ENCODE peak calls at places on chromosomes 16 and 17, in six cellular contexts. D is OCI-LY7, U is left lung, H is right atrium auricular region, Z is IMR-90, M is mucosa of descending colon. Y is an unnamed sample.
A peak's percentile ranks its signal among the peaks of the same experiment; 100 is the strongest.

GRCh38 chr17:17840751-17841591 is 4.2 kb upstream of the SREBF1 start:
- DNase-seq in U (no peak), Z (peak; percentile 54), D (peak; percentile 22), H (no peak), M (no peak), Y (peak; percentile 94)

GRCh38 chr16:6153901-6154300 is 1056.3 kb upstream of the EEF2KMT start:
- DNase-seq in M (no peak), H (no peak), Z (no peak), D (no peak), U (no peak), Y (no peak)

GRCh38 chr17:77723909-77724875 is 234.3 kb upstream of the TNRC6C start:
- DNase-seq in H (peak; percentile 32), M (no peak), U (no peak), D (no peak), Z (no peak), Y (no peak)

GRCh38 chr17:79543566-79543965 is 67.3 kb downstream of the RBFOX3 start:
- DNase-seq in Z (no peak), M (no peak), H (no peak), D (no peak), U (no peak), Y (no peak)

GRCh38 chr17:58679263-58680037 is 12.4 kb downstream of the TEX14 start:
- DNase-seq in Z (peak; percentile 52), H (no peak), M (no peak), U (no peak), D (no peak), Y (peak; percentile 93)

GRCh38 chr16:4847774-4848587 is 700 bp downstream of the UBN1 start:
- DNase-seq in H (peak; percentile 63), M (peak; percentile 67), U (peak; percentile 53), D (peak; percentile 62), Z (peak; percentile 64), Y (no peak)

GRCh38 chr17:78247304-78247703 is 15.9 kb downstream of the TMEM235 start:
- DNase-seq in Z (no peak), D (no peak), U (no peak), M (no peak), H (no peak), Y (no peak)

GRCh38 chr16:17177242-17177967 is 293.4 kb downstream of the XYLT1 start:
- DNase-seq in U (no peak), M (no peak), D (no peak), H (no peak), Z (peak; percentile 68), Y (peak; percentile 88)

GRCh38 chr17:68298601-68299000 is 7.3 kb downstream of the ARSG start:
- DNase-seq in H (no peak), D (no peak), Z (no peak), M (no peak), U (no peak), Y (no peak)

GRCh38 chr17:64315032-64315490 is 52.0 kb upstream of the TEX2 start:
- DNase-seq in U (peak; percentile 75), D (no peak), Z (no peak), H (peak; percentile 97), M (peak; percentile 69), Y (no peak)

GRCh38 chr17:18950944-18951905 is 740 bp upstream of the SLC5A10 start:
- DNase-seq in Z (no peak), M (no peak), D (no peak), U (no peak), H (no peak), Y (no peak)

GRCh38 chr16:29014561-29015029 is 29.7 kb downstream of the LAT start:
- DNase-seq in U (no peak), M (no peak), Z (no peak), H (no peak), D (no peak), Y (no peak)

GRCh38 chr17:17087424-17088103 is 45.3 kb downstream of the MPRIP start:
- DNase-seq in M (peak; percentile 21), H (no peak), U (peak; percentile 25), D (no peak), Z (no peak), Y (no peak)

GRCh38 chr17:82518826-82519810 is at the start of gene FOXK2:
- DNase-seq in M (peak; percentile 97), U (peak; percentile 94), D (peak; percentile 99), Z (peak; percentile 95), H (peak; percentile 92), Y (peak; percentile 82)

GRCh38 chr17:2800367-2800766 is 4.1 kb downstream of the RAP1GAP2 start:
- DNase-seq in U (no peak), D (no peak), Z (no peak), M (no peak), H (no peak), Y (no peak)

GRCh38 chr16:15954814-15955151 is 5.4 kb downstream of the ABCC1 start:
- DNase-seq in H (peak; percentile 76), D (no peak), U (no peak), Z (peak; percentile 75), M (no peak), Y (no peak)

GRCh38 chr16:57358527-57359095 is at the start of gene CCL22:
- DNase-seq in Z (no peak), H (no peak), U (no peak), D (no peak), M (no peak), Y (no peak)

GRCh38 chr16:30692381-30693074 is 6.4 kb upstream of the SRCAP start:
- DNase-seq in D (no peak), U (no peak), H (no peak), M (no peak), Z (no peak), Y (no peak)

DNA sequence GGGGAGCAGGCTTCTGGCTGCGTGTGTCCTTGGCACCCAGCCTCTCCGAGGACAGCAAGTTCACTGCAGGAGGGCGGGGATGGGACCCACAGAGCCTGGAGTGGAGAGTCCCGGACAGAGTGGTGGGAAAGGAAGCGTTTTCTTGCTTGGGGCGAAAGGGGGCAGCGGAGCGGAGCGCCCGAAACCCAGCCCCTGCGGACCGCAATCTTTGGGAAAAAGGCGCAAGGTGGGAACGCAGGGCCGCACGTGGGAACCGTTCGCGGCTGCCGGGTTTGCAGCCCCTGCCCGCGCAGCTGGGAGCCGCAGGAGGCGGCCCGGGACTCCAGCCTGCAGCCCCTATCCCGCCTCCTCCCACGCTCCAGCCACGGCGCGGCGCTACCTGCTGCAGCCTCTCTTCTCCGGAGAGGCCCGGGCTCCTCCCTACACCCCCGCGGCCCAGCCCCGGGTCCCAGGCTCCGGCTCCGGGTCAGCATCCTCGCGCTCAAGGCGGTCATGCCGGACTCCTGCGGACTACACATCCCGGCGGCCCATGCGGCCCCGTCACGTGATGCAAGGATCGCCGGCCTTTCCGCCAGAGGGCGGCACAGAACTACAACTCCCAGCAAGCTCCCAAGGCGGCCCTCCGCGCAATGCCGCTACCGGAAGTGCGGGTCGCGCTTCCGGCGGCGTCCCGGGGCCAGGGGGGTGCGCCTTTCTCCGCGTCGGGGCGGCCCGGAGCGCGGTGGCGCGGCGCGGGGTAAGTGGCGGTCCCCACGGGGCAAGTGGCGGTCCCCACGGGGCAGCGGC is at the start of the genes NTHL1 and TSC2:
- DNase-seq in D (peak; percentile 97), U (peak; percentile 97), M (peak; percentile 97), H (peak; percentile 99), Z (peak; percentile 95), Y (peak; percentile 84)
- H3K4me1 ChIP-seq in D (peaks cover 20% of the 10 kb centered on the region), U (peaks cover 28% of the 10 kb centered on the region), M (peaks cover 36% of the 10 kb centered on the region), H (peaks cover 61% of the 10 kb centered on the region), Z (peaks cover 11% of the 10 kb centered on the region), Y (no peaks in the 10 kb centered on the region)

GRCh38 chr16:2337431-2338296 is 2.9 kb downstream of the ABCA3 start:
- DNase-seq in Z (no peak), H (no peak), M (no peak), U (no peak), D (no peak), Y (no peak)

GRCh38 chr16:2340564-2341455 is at the start of gene ABCA3:
- DNase-seq in Z (peak; percentile 84), U (peak; percentile 92), D (peak; percentile 94), H (peak; percentile 91), M (peak; percentile 99), Y (peak; percentile 58)

GRCh38 chr16:2343211-2343610 is 2.7 kb upstream of the ABCA3 start:
- DNase-seq in U (no peak), Z (no peak), D (no peak), H (no peak), M (no peak), Y (no peak)

GRCh38 chr16:2341456-2342447 is 1.2 kb upstream of the ABCA3 start:
- DNase-seq in H (no peak), D (no peak), M (no peak), U (no peak), Z (no peak), Y (no peak)

DNA sequence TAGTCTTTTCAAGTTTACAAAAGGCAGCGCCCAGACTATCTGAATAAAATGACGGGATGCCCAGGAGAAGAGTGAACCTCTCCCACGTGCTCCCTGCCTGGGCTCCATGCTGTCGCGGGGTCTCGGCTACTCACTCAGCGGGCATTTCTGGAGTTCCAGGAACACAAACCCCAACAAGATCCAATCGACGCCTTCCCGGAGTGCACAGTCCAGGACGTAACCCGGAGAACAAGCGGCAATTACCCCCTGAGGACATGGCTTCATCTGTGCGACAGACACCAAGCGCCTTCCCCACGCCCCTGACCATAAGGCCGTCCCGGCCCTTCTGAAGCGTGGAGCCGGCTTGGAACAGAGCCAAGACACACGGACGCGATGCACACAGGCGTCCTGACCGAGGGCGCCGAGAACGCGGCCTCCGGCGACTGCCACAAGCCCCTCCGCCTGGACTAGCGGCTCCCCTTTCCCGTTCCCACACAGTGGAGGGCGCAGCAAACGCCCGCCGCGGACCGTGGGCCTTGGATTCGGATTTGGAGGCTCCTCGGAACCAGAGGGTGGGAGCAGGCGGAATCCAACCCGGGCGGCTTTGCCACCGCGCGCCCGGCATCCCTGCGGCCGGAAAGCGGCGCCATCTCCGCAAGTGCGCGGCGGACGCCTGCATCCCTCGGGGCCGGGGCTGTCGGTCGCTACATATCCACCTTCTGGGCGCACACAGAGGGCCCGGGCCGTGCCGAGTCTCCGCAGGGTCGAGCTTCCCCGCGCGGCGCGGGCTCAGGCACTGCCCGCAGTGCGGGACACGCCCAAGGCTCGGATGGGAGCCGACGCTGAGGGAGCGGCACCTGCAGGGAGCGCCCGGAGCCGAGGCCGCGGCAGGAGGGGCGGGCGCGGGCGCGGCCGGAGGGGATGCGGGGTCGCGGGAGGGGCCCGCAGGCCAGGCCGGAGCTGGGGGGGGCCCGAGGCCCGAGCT is 725 bp downstream of the ABCA3 start:
- DNase-seq in Z (no peak), D (no peak), H (no peak), U (no peak), M (peak; percentile 74), Y (no peak)
- TF ChIP-seq CTCF in Z (no peak), D (no peak), H (peak; percentile 37), U (no peak), M (no peak), Y (peak; percentile 19)

GRCh38 chr16:65576631-65577030 is 454.8 kb upstream of the CDH11 start:
- DNase-seq in U (no peak), Z (no peak), M (no peak), H (no peak), D (peak; percentile 3), Y (no peak)

GRCh38 chr16:65572156-65572555 is 450.3 kb upstream of the CDH11 start:
- DNase-seq in Z (peak; percentile 88), U (no peak), H (no peak), D (no peak), M (no peak), Y (peak; percentile 66)

GRCh38 chr16:65576139-65576538 is 454.3 kb upstream of the CDH11 start:
- DNase-seq in U (no peak), H (no peak), M (no peak), Z (no peak), D (no peak), Y (no peak)

GRCh38 chr16:65570261-65570660 is 448.4 kb upstream of the CDH11 start:
- DNase-seq in M (no peak), U (no peak), H (no peak), D (no peak), Z (no peak), Y (no peak)

GRCh38 chr16:65574311-65574966 is 452.6 kb upstream of the CDH11 start:
- DNase-seq in U (no peak), H (no peak), Z (no peak), D (no peak), M (no peak), Y (no peak)
- H3K4me1 ChIP-seq in U (no peaks in the 10 kb centered on the region), H (no peaks in the 10 kb centered on the region), Z (peaks cover 3% of the 10 kb centered on the region), D (no peaks in the 10 kb centered on the region), M (no peaks in the 10 kb centered on the region), Y (peaks cover 15% of the 10 kb centered on the region)

GRCh38 chr16:89925596-89926079 is 2.5 kb downstream of the TUBB3 start:
- DNase-seq in U (no peak), M (no peak), Z (no peak), D (no peak), H (no peak), Y (no peak)
- TF ChIP-seq CTCF in U (no peak), M (no peak), Z (no peak), D (no peak), H (no peak), Y (no peak)